ENCODE peak calls at places on chromosomes 3 and 15, in eight cellular contexts. X is memory B cell; N is NCI-H524; Y is activated naive CD4-positive, alpha-beta T cell; G is amygdala; F is lower leg skin; Q is CD8-positive, alpha-beta T cell; R is NCI-H69. B is an unnamed sample.

GRCh38 chr15:32683231-32683630 is 34.6 kb upstream of the GREM1 start:
- DNase-seq in X (no peak), F (no peak), Y (no peak), Q (no peak), N (no peak), R (no peak), G (no peak), B (no peak)

GRCh38 chr15:54150255-54150654 is 172.0 kb downstream of the UNC13C start:
- DNase-seq in Q (no peak), F (no peak), N (no peak), X (no peak), G (no peak), R (no peak), Y (no peak), B (no peak)

GRCh38 chr15:57015360-57015759 is 96.9 kb downstream of the TCF12 start:
- DNase-seq in G (no peak), Q (no peak), N (no peak), F (no peak), Y (no peak), R (no peak), X (no peak), B (no peak)

GRCh38 chr3:137259709-137260108 is 301.9 kb downstream of the IL20RB start:
- DNase-seq in Y (no peak), G (no peak), N (peak; percentile 51), F (no peak), R (peak; percentile 1), Q (no peak), X (no peak), B (peak; percentile 38)

GRCh38 chr3:42490243-42490642 is 12.2 kb upstream of the VIPR1 start:
- DNase-seq in Y (no peak), G (no peak), X (peak; percentile 16), R (peak; percentile 88), F (peak; percentile 84), N (no peak), Q (no peak), B (no peak)

GRCh38 chr3:38116471-38117162 is 20.3 kb downstream of the ACAA1 start:
- DNase-seq in Y (no peak), Q (no peak), X (no peak), F (peak; percentile 75), R (no peak), N (no peak), G (no peak), B (no peak)

GRCh38 chr3:158602227-158602626 is 31.2 kb downstream of the MLF1 start:
- DNase-seq in Q (no peak), R (no peak), X (no peak), N (no peak), G (no peak), F (no peak), Y (no peak), B (no peak)

GRCh38 chr3:177041021-177041729 is 156.1 kb downstream of the TBL1XR1 start:
- DNase-seq in Q (no peak), F (peak; percentile 86), Y (no peak), R (peak; percentile 48), X (no peak), N (no peak), G (peak; percentile 23), B (no peak)

GRCh38 chr15:60646595-60646994 is 167.7 kb upstream of the ICE2 start:
- DNase-seq in X (no peak), Y (no peak), Q (no peak), F (no peak), G (no peak), N (no peak), R (no peak), B (no peak)

GRCh38 chr3:5891721-5892120 is 704.2 kb downstream of the EDEM1 start:
- DNase-seq in Q (no peak), F (no peak), X (no peak), Y (no peak), G (no peak), N (peak; percentile 74), R (peak; percentile 26), B (no peak)

GRCh38 chr3:48897401-48898376 is 993 bp downstream of the SLC25A20 start:
- DNase-seq in Q (no peak), Y (no peak), R (no peak), G (no peak), N (no peak), F (no peak), X (no peak), B (no peak)

GRCh38 chr3:148642616-148643015 is 55.1 kb upstream of the AGTR1 start:
- DNase-seq in X (no peak), R (no peak), F (no peak), Y (no peak), Q (no peak), N (no peak), G (no peak), B (no peak)

GRCh38 chr15:32718822-32719716 is 1.3 kb downstream of the GREM1 start:
- DNase-seq in F (no peak), G (peak; percentile 12), Y (no peak), X (no peak), Q (no peak), R (peak; percentile 85), N (peak; percentile 17), B (peak; percentile 46)

B was measured in D341Med.